ENCODE peak calls at places on chromosomes 6 and 20, in eight cellular contexts. M is endothelial cell of umbilical vein, B is uterus, T is breast epithelium, D is pancreas, W is fibroblast of lung, J is upper lobe of right lung, P is ascending aorta. L is an unnamed sample. For H3K4me1, the result is how much of the 10 kb centered on the place peaks cover.

GRCh38 chr6:137412562-137412961 is 81.6 kb downstream of the OLIG3 start:
- DNase-seq in M (no peak), B (no peak), T (no peak), D (no peak), W (no peak), J (no peak), P (no peak), L (no peak)

GRCh38 chr6:158642805-158643489 is 1.6 kb downstream of the DYNLT1 start:
- DNase-seq in M (peak), B (no peak), T (no peak), D (no peak), W (no peak), J (peak), P (peak), L (no peak)

GRCh38 chr6:165886169-165886568 is 223.1 kb upstream of the PDE10A start:
- DNase-seq in M (no peak), B (no peak), T (no peak), D (no peak), W (no peak), J (no peak), P (no peak), L (no peak)

GRCh38 chr6:139627091-139627490 is 252.6 kb upstream of the CITED2 start:
- DNase-seq in M (no peak), B (no peak), T (no peak), D (no peak), W (no peak), J (no peak), P (no peak), L (no peak)

GRCh38 chr6:140462495-140463311 is 1088.3 kb upstream of the CITED2 start:
- DNase-seq in M (peak), B (no peak), T (no peak), D (no peak), W (peak), J (no peak), P (no peak), L (no peak)

GRCh38 chr20:60086936-60087562 is 128.8 kb downstream of the CDH26 start:
- DNase-seq in M (no peak), B (no peak), T (no peak), D (no peak), W (no peak), J (no peak), P (no peak), L (no peak)

GRCh38 chr6:139743629-139744028 is 369.2 kb upstream of the CITED2 start:
- DNase-seq in M (peak), B (no peak), T (no peak), D (no peak), W (peak), J (no peak), P (no peak), L (no peak)

GRCh38 chr20:24935140-24935539 is 13.9 kb upstream of the CST7 start:
- DNase-seq in M (no peak), B (no peak), T (no peak), D (no peak), W (no peak), J (peak), P (no peak), L (no peak)

GRCh38 chr6:4936681-4937041 is 67.2 kb downstream of the RPP40 start:
- DNase-seq in M (peak), B (no peak), T (no peak), D (no peak), W (peak), J (no peak), P (no peak), L (no peak)

GRCh38 chr6:158648682-158649131 is 1.1 kb upstream of the SYTL3 start:
- DNase-seq in M (no peak), B (no peak), T (no peak), D (no peak), W (peak), J (peak), P (peak), L (no peak)

GRCh38 chr20:11902264-11902663 is 15.4 kb upstream of the BTBD3 start:
- DNase-seq in M (peak), B (no peak), T (no peak), D (no peak), W (peak), J (no peak), P (no peak), L (no peak)

GRCh38 chr6:166774770-166775169 is 147.7 kb upstream of the RPS6KA2 start:
- DNase-seq in M (no peak), B (no peak), T (no peak), D (no peak), W (no peak), J (no peak), P (no peak), L (no peak)

GRCh38 chr6:139378226-139378625 is 3.8 kb upstream of the CITED2 start:
- DNase-seq in M (no peak), B (no peak), T (no peak), D (no peak), W (no peak), J (no peak), P (no peak), L (no peak)

GRCh38 chr6:36659271-36659670 is 19.2 kb upstream of the CDKN1A start:
- DNase-seq in M (no peak), B (peak), T (no peak), D (no peak), W (peak), J (no peak), P (no peak), L (no peak)

GRCh38 chr6:77324851-77325250 is 138.4 kb downstream of the HTR1B start:
- DNase-seq in M (no peak), B (no peak), T (no peak), D (no peak), W (no peak), J (no peak), P (peak), L (no peak)

GRCh38 chr6:93318127-93318526 is 101.2 kb downstream of the EPHA7 start:
- DNase-seq in M (no peak), B (no peak), T (no peak), D (no peak), W (no peak), J (no peak), P (no peak), L (no peak)

GRCh38 chr6:153301602-153302001 is 170.5 kb upstream of the RGS17 start:
- DNase-seq in M (no peak), B (no peak), T (no peak), D (no peak), W (no peak), J (no peak), P (no peak), L (no peak)

GRCh38 chr6:15336905-15337583 is 91.2 kb downstream of the JARID2 start:
- DNase-seq in M (no peak), B (no peak), T (no peak), D (no peak), W (no peak), J (no peak), P (no peak), L (no peak)

GRCh38 chr20:61762208-61762710 is 303.4 kb downstream of the TAF4 start:
- DNase-seq in M (no peak), B (no peak), T (no peak), D (no peak), W (no peak), J (no peak), P (no peak), L (no peak)

GRCh38 chr6:166485651-166486535 is 100.6 kb downstream of the RAMACL start:
- DNase-seq in M (no peak), B (no peak), T (peak), D (no peak), W (no peak), J (peak), P (no peak), L (no peak)

GRCh38 chr6:19818805-19819204 is 18.4 kb upstream of the ID4 start:
- DNase-seq in M (no peak), B (no peak), T (no peak), D (no peak), W (no peak), J (no peak), P (no peak), L (no peak)

GRCh38 chr6:161139766-161140553 is 133.9 kb downstream of the AGPAT4 start:
- DNase-seq in M (no peak), B (no peak), T (no peak), D (no peak), W (no peak), J (no peak), P (peak), L (no peak)

GRCh38 chr20:46108435-46108841 is 9.7 kb upstream of the CD40 start:
- DNase-seq in M (no peak), B (no peak), T (no peak), D (no peak), W (no peak), J (no peak), P (no peak), L (no peak)
- TF ChIP-seq CTCF in M (no peak), B (no peak), T (no peak), D (no peak), W (no peak), J (no peak), P (no peak), L (no peak)

DNA sequence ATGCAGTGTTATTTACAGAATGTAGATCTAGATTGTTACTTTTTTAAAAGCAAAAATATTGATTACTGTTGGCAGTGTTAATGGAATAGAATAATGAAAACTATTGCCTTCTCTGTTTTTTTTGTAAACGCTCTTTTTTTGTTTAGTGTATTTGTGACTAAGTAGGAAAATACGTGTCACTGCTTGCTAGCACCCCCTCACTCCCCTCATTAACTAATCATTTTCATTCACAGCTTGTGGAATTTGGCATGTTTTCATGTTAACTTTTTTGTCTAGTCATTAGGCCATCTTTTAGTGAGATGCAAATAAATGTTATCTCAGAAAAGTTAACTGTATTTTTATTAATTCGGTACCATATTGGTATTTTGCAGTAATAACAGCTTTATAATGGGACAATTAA is 29.8 kb downstream of the ADGRG6 start:
- DNase-seq in M (peak), B (no peak), T (no peak), D (no peak), W (no peak), J (no peak), P (no peak), L (no peak)
- H3K4me1 ChIP-seq in M (half or more), B (under half), T (under half), D (under half), W (under half), J (under half), P (under half), L (under half)

GRCh38 chr6:100347901-100348550 is 116.7 kb downstream of the SIM1 start:
- DNase-seq in M (no peak), B (no peak), T (no peak), D (no peak), W (peak), J (no peak), P (no peak), L (no peak)

GRCh38 chr6:100349366-100349765 is 115.4 kb downstream of the SIM1 start:
- DNase-seq in M (no peak), B (no peak), T (no peak), D (no peak), W (no peak), J (no peak), P (no peak), L (no peak)

GRCh38 chr6:100350139-100350538 is 114.6 kb downstream of the SIM1 start:
- DNase-seq in M (no peak), B (no peak), T (no peak), D (no peak), W (no peak), J (no peak), P (no peak), L (no peak)

GRCh38 chr6:100353276-100354015 is 111.3 kb downstream of the SIM1 start:
- DNase-seq in M (no peak), B (no peak), T (no peak), D (no peak), W (no peak), J (no peak), P (no peak), L (no peak)
- TF ChIP-seq CTCF in M (no peak), B (no peak), T (no peak), D (no peak), W (no peak), J (no peak), P (no peak), L (no peak)

GRCh38 chr6:52576054-52576391 is 837 bp downstream of the TRAM2 start:
- DNase-seq in M (no peak), B (no peak), T (no peak), D (no peak), W (no peak), J (no peak), P (no peak), L (no peak)
- H3K4me1 ChIP-seq in M (under half), B (under half), T (under half), D (under half), W (under half), J (under half), P (under half), L (half or more)

GRCh38 chr6:105193647-105194046 is 13.8 kb upstream of the POPDC3 start:
- DNase-seq in M (no peak), B (no peak), T (no peak), D (no peak), W (peak), J (no peak), P (no peak), L (no peak)

GRCh38 chr6:105194106-105194505 is 14.3 kb upstream of the POPDC3 start:
- DNase-seq in M (no peak), B (no peak), T (no peak), D (no peak), W (no peak), J (no peak), P (no peak), L (no peak)

GRCh38 chr6:105191351-105191750 is 11.5 kb upstream of the POPDC3 start:
- DNase-seq in M (peak), B (no peak), T (no peak), D (no peak), W (peak), J (no peak), P (no peak), L (no peak)

GRCh38 chr6:105194591-105194990 is 14.8 kb upstream of the POPDC3 start:
- DNase-seq in M (no peak), B (no peak), T (no peak), D (no peak), W (no peak), J (no peak), P (no peak), L (no peak)

GRCh38 chr6:105192707-105193465 is 13.1 kb upstream of the POPDC3 start:
- DNase-seq in M (no peak), B (no peak), T (no peak), D (no peak), W (peak), J (no peak), P (no peak), L (no peak)
- TF ChIP-seq CTCF in M (no peak), B (no peak), T (no peak), D (no peak), W (no peak), J (no peak), P (no peak), L (no peak)